ENCODE peak calls at places on chromosomes 13 and 19, in five cellular contexts. Y is H1, K is GM12878, B is HepG2, U is K562. I is an unnamed sample.

GRCh38 chr19:42455621-42456081 is 12.9 kb upstream of the CXCL17 start:
- DNase-seq in K (no peak), B (no peak), Y (no peak), U (no peak), I (peak; percentile 76)

GRCh38 chr13:43543331-43543730 is 243.4 kb downstream of the ENOX1 start:
- DNase-seq in K (no peak), U (no peak), Y (no peak), B (no peak), I (no peak)

GRCh38 chr13:95117092-95117491 is 184.2 kb downstream of the ABCC4 start:
- DNase-seq in K (peak; percentile 5), U (no peak), B (no peak), Y (no peak), I (no peak)

GRCh38 chr19:6568010-6568411 is 22.9 kb downstream of the CD70 start:
- DNase-seq in U (no peak), Y (no peak), B (peak; percentile 29), K (no peak), I (no peak)

GRCh38 chr19:16542894-16543498 is 759 bp upstream of the CHERP start:
- DNase-seq in U (peak; percentile 26), B (no peak), K (no peak), Y (no peak), I (no peak)

GRCh38 chr19:29761575-29762225 is 46.6 kb upstream of the C19orf12 start:
- DNase-seq in K (no peak), B (no peak), Y (no peak), U (no peak), I (no peak)

GRCh38 chr19:41861098-41861768 is 1.2 kb downstream of the RPS19 start:
- DNase-seq in K (no peak), B (no peak), Y (no peak), U (no peak), I (no peak)

GRCh38 chr13:30866692-30867669 is 39.1 kb upstream of the MEDAG start:
- DNase-seq in K (no peak), B (no peak), U (no peak), Y (no peak), I (no peak)

GRCh38 chr13:26759907-26760834 is at the start of gene GPR12:
- DNase-seq in Y (no peak), B (no peak), U (no peak), K (no peak), I (no peak)

GRCh38 chr19:32802840-32803239 is 66.7 kb downstream of the SLC7A9 start:
- DNase-seq in B (no peak), K (no peak), U (no peak), Y (no peak), I (no peak)

GRCh38 chr19:18768997-18769891 is 21.9 kb downstream of the COMP start:
- DNase-seq in K (no peak), Y (no peak), B (no peak), U (no peak), I (no peak)

GRCh38 chr19:6098574-6098973 is 11.7 kb downstream of the RFX2 start:
- DNase-seq in U (no peak), B (no peak), Y (no peak), K (no peak), I (no peak)

DNA sequence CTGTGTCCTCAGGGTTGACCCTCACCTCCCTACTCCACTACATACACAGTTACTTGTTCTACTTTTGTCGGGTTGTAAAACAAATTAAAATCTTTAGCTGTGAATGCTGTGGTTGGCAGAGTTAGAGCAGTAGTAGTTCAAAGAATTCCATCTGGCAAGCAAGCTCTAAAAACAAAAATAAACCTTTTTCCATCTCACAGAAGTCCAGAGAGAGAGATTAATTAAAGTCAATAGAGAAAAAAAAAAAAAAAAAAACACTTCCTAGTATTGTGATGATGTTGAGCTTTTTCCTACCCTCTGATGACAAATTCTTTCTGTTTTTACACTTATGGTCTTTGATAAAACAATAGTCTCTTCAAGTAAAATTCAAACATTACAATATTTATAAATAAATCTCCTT is 338.4 kb downstream of the PCDH17 start:
- DNase-seq in K (no peak), Y (no peak), B (no peak), U (no peak), I (no peak)
- TF ChIP-seq ATF3 in K (no peak), Y (no peak), B (no peak), U (no peak), I (no peak)

GRCh38 chr13:98285317-98285716 is 108.2 kb upstream of the RNF113B start:
- DNase-seq in Y (no peak), U (no peak), B (no peak), K (no peak), I (no peak)
- TF ChIP-seq SRF in Y (no peak), U (no peak), B (no peak), K (no peak), I (no peak)

GRCh38 chr19:1284979-1285736 is 515 bp upstream of the EFNA2 start:
- DNase-seq in U (no peak), Y (no peak), B (no peak), K (no peak), I (no peak)
- TF ChIP-seq EZH2 in U (no peak), Y (no peak), B (no peak), K (no peak), I (no peak)

GRCh38 chr19:11288349-11288748 is 7.6 kb upstream of the TSPAN16 start:
- DNase-seq in Y (no peak), B (no peak), U (no peak), K (no peak), I (no peak)
- TF ChIP-seq ATF3 in Y (no peak), B (no peak), U (no peak), K (no peak), I (no peak)

GRCh38 chr19:13154911-13155471 is 4.8 kb downstream of the IER2 start:
- DNase-seq in Y (no peak), K (no peak), U (peak; percentile 42), B (peak; percentile 75), I (peak; percentile 91)

GRCh38 chr19:13152356-13152853 is 2.2 kb downstream of the IER2 start:
- DNase-seq in Y (no peak), U (no peak), K (no peak), B (no peak), I (no peak)

GRCh38 chr19:13154241-13154778 is 4.1 kb downstream of the IER2 start:
- DNase-seq in K (no peak), Y (no peak), U (peak; percentile 60), B (peak; percentile 65), I (no peak)

GRCh38 chr19:13152854-13153626 is 2.8 kb downstream of the IER2 start:
- DNase-seq in B (peak; percentile 86), K (peak; percentile 83), U (peak; percentile 75), Y (no peak), I (peak; percentile 93)

DNA sequence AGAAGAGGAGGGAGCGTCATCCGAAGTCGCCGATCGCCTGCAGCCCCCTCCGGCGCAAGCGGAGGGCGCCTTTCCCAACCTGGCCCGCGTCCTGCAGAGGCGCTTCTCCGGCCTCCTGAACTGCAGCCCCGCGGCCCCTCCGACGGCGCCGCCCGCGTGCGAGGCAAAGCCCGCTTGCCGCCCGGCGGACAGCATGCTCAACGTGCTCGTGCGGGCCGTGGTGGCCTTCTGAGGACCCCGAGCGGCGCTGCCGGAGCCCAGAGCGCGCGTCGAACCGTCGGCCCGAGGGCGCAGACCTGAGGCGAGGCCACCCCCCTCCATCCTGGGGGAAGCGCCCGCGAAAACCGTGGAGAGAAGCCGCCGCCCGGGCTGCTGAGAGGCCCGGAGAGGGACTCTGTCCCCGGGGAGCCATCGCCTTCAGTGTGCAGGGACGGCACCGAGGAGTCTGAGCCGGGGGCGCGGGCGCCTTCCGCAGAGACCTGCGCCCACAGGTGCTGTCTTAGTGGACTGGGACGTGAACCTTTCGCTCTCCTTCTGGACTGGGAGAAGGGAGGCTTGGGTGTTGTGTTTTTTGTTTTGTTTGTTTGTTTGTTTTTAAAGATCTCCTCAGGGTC is 3.5 kb downstream of the IER2 start:
- DNase-seq in K (no peak), Y (no peak), B (no peak), U (peak; percentile 60), I (no peak)
- TF ChIP-seq SRF in K (no peak), Y (no peak), B (no peak), U (no peak), I (no peak)

DNA sequence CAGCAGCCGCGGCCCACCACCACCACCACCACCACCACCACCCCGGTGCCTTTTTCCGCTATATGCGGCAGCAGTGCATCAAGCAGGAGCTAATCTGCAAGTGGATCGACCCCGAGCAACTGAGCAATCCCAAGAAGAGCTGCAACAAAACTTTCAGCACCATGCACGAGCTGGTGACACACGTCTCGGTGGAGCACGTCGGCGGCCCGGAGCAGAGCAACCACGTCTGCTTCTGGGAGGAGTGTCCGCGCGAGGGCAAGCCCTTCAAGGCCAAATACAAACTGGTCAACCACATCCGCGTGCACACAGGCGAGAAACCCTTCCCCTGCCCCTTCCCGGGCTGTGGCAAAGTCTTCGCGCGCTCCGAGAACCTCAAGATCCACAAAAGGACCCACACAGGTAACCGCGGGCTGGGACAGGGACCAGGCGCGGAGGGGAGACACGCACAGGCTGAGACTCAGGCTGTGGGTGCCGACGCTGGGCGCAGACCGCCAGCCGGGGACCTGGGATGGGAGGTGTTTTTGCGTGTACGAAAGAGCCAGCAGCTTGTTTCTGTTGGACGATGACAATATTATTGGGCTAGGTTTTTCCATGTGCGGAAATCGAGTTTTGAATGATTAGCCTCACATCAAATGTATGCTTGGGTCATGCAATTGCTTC is 1.3 kb downstream of the ZIC2 start:
- DNase-seq in Y (no peak), U (no peak), K (no peak), B (no peak), I (no peak)
- TF ChIP-seq EZH2 in Y (no peak), U (no peak), K (no peak), B (peak; percentile 95), I (no peak)

GRCh38 chr19:49689133-49690072 is at the start of gene ADM5:
- DNase-seq in Y (no peak), B (no peak), K (no peak), U (no peak), I (no peak)

GRCh38 chr19:49690073-49690655 is 752 bp upstream of the CPT1C start:
- DNase-seq in K (no peak), B (no peak), U (no peak), Y (no peak), I (no peak)

GRCh38 chr19:49690656-49691242 is at the start of gene CPT1C:
- DNase-seq in K (no peak), Y (peak; percentile 73), B (no peak), U (no peak), I (no peak)

GRCh38 chr19:49691243-49692101 is 556 bp downstream of the CPT1C start:
- DNase-seq in K (no peak), U (no peak), Y (no peak), B (no peak), I (no peak)

DNA sequence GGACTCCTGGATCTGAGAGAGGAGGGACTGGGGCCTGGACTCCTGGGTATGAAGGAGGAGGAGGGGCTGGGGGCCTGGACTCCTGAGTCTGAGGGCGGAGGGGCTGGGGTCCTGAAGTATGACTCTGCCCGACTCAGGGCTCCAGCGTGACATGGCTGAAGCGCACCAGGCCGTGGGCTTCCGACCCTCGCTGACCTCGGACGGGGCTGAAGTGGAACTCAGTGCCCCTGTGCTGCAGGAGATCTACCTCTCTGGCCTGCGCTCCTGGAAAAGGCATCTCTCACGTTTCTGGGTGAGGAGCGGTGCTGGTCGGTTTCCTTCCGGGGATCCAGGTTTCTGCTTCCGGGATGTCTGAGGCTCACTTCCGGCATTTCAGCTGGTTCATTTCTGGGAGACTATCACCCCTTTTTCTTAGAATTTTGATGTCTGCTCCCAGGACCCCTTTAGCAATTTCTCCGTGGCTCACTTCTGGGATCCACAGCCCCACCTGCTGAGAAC is 1.2 kb downstream of the CPT1C start:
- DNase-seq in Y (no peak), K (no peak), U (no peak), B (no peak), I (no peak)
- TF ChIP-seq ATF3 in Y (no peak), K (no peak), U (no peak), B (no peak), I (no peak)